ENCODE peak calls at places on chromosome 4, in five cellular contexts. One of them, this sample, is unnamed.

GRCh38 chr4:45453258-45453841 is 670.5 kb downstream of the GABRG1 start:
- DNase-seq in memory B cell: no peak
- DNase-seq in activated CD8-positive, alpha-beta T cell treated with anti-CD3 and anti-CD28 coated beads for 36 hours: no peak
- DNase-seq in lower lobe of right lung: no peak
- DNase-seq in T-helper 17 cell: no peak
- DNase-seq in this sample: peak; percentile 3

GRCh38 chr4:107853444-107854325 is 29.0 kb downstream of the SGMS2 start:
- DNase-seq in memory B cell: no peak
- DNase-seq in T-helper 17 cell: no peak
- DNase-seq in lower lobe of right lung: no peak
- DNase-seq in activated CD8-positive, alpha-beta T cell treated with anti-CD3 and anti-CD28 coated beads for 36 hours: no peak
- DNase-seq in this sample: no peak

GRCh38 chr4:10640535-10641159 is 43.9 kb downstream of the CLNK start:
- DNase-seq in activated CD8-positive, alpha-beta T cell treated with anti-CD3 and anti-CD28 coated beads for 36 hours: peak; percentile 8
- DNase-seq in lower lobe of right lung: peak; percentile 49
- DNase-seq in T-helper 17 cell: no peak
- DNase-seq in memory B cell: no peak
- DNase-seq in this sample: no peak

GRCh38 chr4:76175336-76175735 is 27.1 kb upstream of the NUP54 start:
- DNase-seq in activated CD8-positive, alpha-beta T cell treated with anti-CD3 and anti-CD28 coated beads for 36 hours: no peak
- DNase-seq in memory B cell: no peak
- DNase-seq in lower lobe of right lung: no peak
- DNase-seq in T-helper 17 cell: no peak
- DNase-seq in this sample: no peak

GRCh38 chr4:44927361-44928061 is 201.2 kb upstream of the GNPDA2 start:
- DNase-seq in T-helper 17 cell: no peak
- DNase-seq in lower lobe of right lung: no peak
- DNase-seq in activated CD8-positive, alpha-beta T cell treated with anti-CD3 and anti-CD28 coated beads for 36 hours: no peak
- DNase-seq in memory B cell: no peak
- DNase-seq in this sample: no peak

GRCh38 chr4:150664935-150665334 is 83.0 kb downstream of the MAB21L2 start:
- DNase-seq in activated CD8-positive, alpha-beta T cell treated with anti-CD3 and anti-CD28 coated beads for 36 hours: no peak
- DNase-seq in T-helper 17 cell: no peak
- DNase-seq in lower lobe of right lung: no peak
- DNase-seq in memory B cell: no peak
- DNase-seq in this sample: no peak

GRCh38 chr4:2051086-2051485 is 8.0 kb upstream of the NAT8L start:
- DNase-seq in lower lobe of right lung: no peak
- DNase-seq in activated CD8-positive, alpha-beta T cell treated with anti-CD3 and anti-CD28 coated beads for 36 hours: no peak
- DNase-seq in memory B cell: no peak
- DNase-seq in T-helper 17 cell: no peak
- DNase-seq in this sample: no peak

GRCh38 chr4:58301384-58301783 is 1191.2 kb upstream of the IGFBP7 start:
- DNase-seq in memory B cell: no peak
- DNase-seq in activated CD8-positive, alpha-beta T cell treated with anti-CD3 and anti-CD28 coated beads for 36 hours: no peak
- DNase-seq in lower lobe of right lung: no peak
- DNase-seq in T-helper 17 cell: no peak
- DNase-seq in this sample: no peak

GRCh38 chr4:125517831-125518230 is 203.1 kb downstream of the FAT4 start:
- DNase-seq in T-helper 17 cell: no peak
- DNase-seq in activated CD8-positive, alpha-beta T cell treated with anti-CD3 and anti-CD28 coated beads for 36 hours: no peak
- DNase-seq in lower lobe of right lung: no peak
- DNase-seq in memory B cell: no peak
- DNase-seq in this sample: no peak

GRCh38 chr4:184591070-184591677 is 58.1 kb downstream of the CASP3 start:
- DNase-seq in memory B cell: no peak
- DNase-seq in lower lobe of right lung: no peak
- DNase-seq in T-helper 17 cell: no peak
- DNase-seq in activated CD8-positive, alpha-beta T cell treated with anti-CD3 and anti-CD28 coated beads for 36 hours: no peak
- DNase-seq in this sample: no peak

GRCh38 chr4:125801373-125801772 is 486.6 kb downstream of the FAT4 start:
- DNase-seq in activated CD8-positive, alpha-beta T cell treated with anti-CD3 and anti-CD28 coated beads for 36 hours: no peak
- DNase-seq in T-helper 17 cell: no peak
- DNase-seq in lower lobe of right lung: no peak
- DNase-seq in memory B cell: no peak
- DNase-seq in this sample: no peak

GRCh38 chr4:83125738-83126141 is 11.2 kb upstream of the PLAC8 start:
- DNase-seq in T-helper 17 cell: no peak
- DNase-seq in lower lobe of right lung: no peak
- DNase-seq in activated CD8-positive, alpha-beta T cell treated with anti-CD3 and anti-CD28 coated beads for 36 hours: peak; percentile 59
- DNase-seq in memory B cell: no peak
- DNase-seq in this sample: no peak

GRCh38 chr4:102640669-102641068 is 120.1 kb downstream of the MANBA start:
- DNase-seq in T-helper 17 cell: no peak
- DNase-seq in lower lobe of right lung: no peak
- DNase-seq in memory B cell: no peak
- DNase-seq in activated CD8-positive, alpha-beta T cell treated with anti-CD3 and anti-CD28 coated beads for 36 hours: no peak
- DNase-seq in this sample: no peak

GRCh38 chr4:20305976-20306375 is 54.3 kb downstream of the SLIT2 start:
- DNase-seq in memory B cell: no peak
- DNase-seq in T-helper 17 cell: no peak
- DNase-seq in activated CD8-positive, alpha-beta T cell treated with anti-CD3 and anti-CD28 coated beads for 36 hours: no peak
- DNase-seq in lower lobe of right lung: no peak
- DNase-seq in this sample: no peak

GRCh38 chr4:181819951-181820350 is 423.3 kb upstream of the TENM3 start:
- DNase-seq in activated CD8-positive, alpha-beta T cell treated with anti-CD3 and anti-CD28 coated beads for 36 hours: no peak
- DNase-seq in memory B cell: no peak
- DNase-seq in T-helper 17 cell: no peak
- DNase-seq in lower lobe of right lung: no peak
- DNase-seq in this sample: peak; percentile 40

GRCh38 chr4:84235131-84235530 is 264.0 kb downstream of the NKX6-1 start:
- DNase-seq in memory B cell: no peak
- DNase-seq in lower lobe of right lung: no peak
- DNase-seq in activated CD8-positive, alpha-beta T cell treated with anti-CD3 and anti-CD28 coated beads for 36 hours: no peak
- DNase-seq in T-helper 17 cell: no peak
- DNase-seq in this sample: no peak

GRCh38 chr4:73734405-73735070 is 5.8 kb upstream of the CXCL8 start:
- DNase-seq in memory B cell: no peak
- DNase-seq in T-helper 17 cell: no peak
- DNase-seq in activated CD8-positive, alpha-beta T cell treated with anti-CD3 and anti-CD28 coated beads for 36 hours: no peak
- DNase-seq in lower lobe of right lung: no peak
- DNase-seq in this sample: no peak

GRCh38 chr4:94595880-94596483 is 144.2 kb downstream of the PDLIM5 start:
- DNase-seq in memory B cell: peak; percentile 16
- DNase-seq in activated CD8-positive, alpha-beta T cell treated with anti-CD3 and anti-CD28 coated beads for 36 hours: no peak
- DNase-seq in T-helper 17 cell: no peak
- DNase-seq in lower lobe of right lung: no peak
- DNase-seq in this sample: peak; percentile 5

GRCh38 chr4:13413719-13414437 is 70.3 kb downstream of the RAB28 start:
- DNase-seq in T-helper 17 cell: no peak
- DNase-seq in activated CD8-positive, alpha-beta T cell treated with anti-CD3 and anti-CD28 coated beads for 36 hours: no peak
- DNase-seq in memory B cell: no peak
- DNase-seq in lower lobe of right lung: no peak
- DNase-seq in this sample: no peak

GRCh38 chr4:95637047-95637600 is 88.4 kb upstream of the UNC5C start:
- DNase-seq in lower lobe of right lung: no peak
- DNase-seq in memory B cell: no peak
- DNase-seq in activated CD8-positive, alpha-beta T cell treated with anti-CD3 and anti-CD28 coated beads for 36 hours: no peak
- DNase-seq in T-helper 17 cell: no peak
- DNase-seq in this sample: no peak